ENCODE peak calls at places on chromosomes 12 and 14, in eight cellular contexts. V is amniotic stem cell; C is Calu3; U is activated CD8-positive, alpha-beta memory T cell treated with anti-CD3 and anti-CD28 coated beads for 1 hour; A is upper lobe of right lung; Y is A172; Q is amygdala; X is adrenal gland. N is an unnamed sample.

GRCh38 chr12:3251691-3252090 is 174.5 kb downstream of the TSPAN9 start:
- DNase-seq in V (no peak), C (no peak), U (no peak), A (no peak), Y (no peak), Q (no peak), X (no peak), N (no peak)

GRCh38 chr12:10636611-10637010 is 23.2 kb upstream of the MAGOHB start:
- DNase-seq in V (no peak), C (peak), U (no peak), A (no peak), Y (no peak), Q (no peak), X (no peak), N (no peak)

GRCh38 chr12:39505025-39505424 is 62.1 kb upstream of the KIF21A start:
- DNase-seq in V (no peak), C (peak), U (no peak), A (no peak), Y (peak), Q (no peak), X (no peak), N (no peak)

GRCh38 chr14:79862045-79862444 is 349.3 kb downstream of the DIO2 start:
- DNase-seq in V (no peak), C (no peak), U (no peak), A (no peak), Y (no peak), Q (no peak), X (no peak), N (no peak)

GRCh38 chr14:25836647-25837046 is 761.2 kb downstream of the NOVA1 start:
- DNase-seq in V (no peak), C (no peak), U (no peak), A (no peak), Y (no peak), Q (no peak), X (no peak), N (no peak)

GRCh38 chr12:66708704-66709443 is 30.0 kb upstream of the GRIP1 start:
- DNase-seq in V (no peak), C (no peak), U (no peak), A (no peak), Y (no peak), Q (no peak), X (no peak), N (no peak)

GRCh38 chr12:10354502-10354901 is 35.3 kb downstream of the KLRK1 start:
- DNase-seq in V (no peak), C (no peak), U (no peak), A (no peak), Y (no peak), Q (peak), X (no peak), N (no peak)

GRCh38 chr12:28708918-28709371 is 440.1 kb upstream of the FAR2 start:
- DNase-seq in V (peak), C (no peak), U (no peak), A (no peak), Y (peak), Q (no peak), X (no peak), N (no peak)

GRCh38 chr14:93332032-93332852 is 594 bp downstream of the BTBD7 start:
- DNase-seq in V (peak), C (peak), U (peak), A (peak), Y (no peak), Q (peak), X (peak), N (no peak)

GRCh38 chr14:29926701-29927595 is 699 bp downstream of the PRKD1 start:
- DNase-seq in V (no peak), C (peak), U (no peak), A (peak), Y (no peak), Q (peak), X (peak), N (no peak)

GRCh38 chr12:51866324-51866723 is 17.8 kb upstream of the FIGNL2 start:
- DNase-seq in V (no peak), C (no peak), U (no peak), A (no peak), Y (no peak), Q (no peak), X (no peak), N (no peak)

GRCh38 chr12:65720739-65721138 is 103.5 kb upstream of the HMGA2 start:
- DNase-seq in V (no peak), C (no peak), U (no peak), A (no peak), Y (no peak), Q (no peak), X (no peak), N (no peak)

GRCh38 chr14:79016828-79017505 is 846.8 kb downstream of the NRXN3 start:
- DNase-seq in V (no peak), C (no peak), U (no peak), A (no peak), Y (peak), Q (no peak), X (no peak), N (no peak)

GRCh38 chr14:68444449-68445168 is 348.3 kb downstream of the ZFP36L1 start:
- DNase-seq in V (no peak), C (peak), U (no peak), A (no peak), Y (peak), Q (no peak), X (peak), N (no peak)

GRCh38 chr12:76878045-76878898 is 547 bp downstream of the CSRP2 start:
- DNase-seq in V (no peak), C (peak), U (no peak), A (no peak), Y (peak), Q (no peak), X (no peak), N (no peak)

GRCh38 chr12:117243488-117243887 is 53.2 kb upstream of the FBXO21 start:
- DNase-seq in V (no peak), C (no peak), U (no peak), A (no peak), Y (no peak), Q (no peak), X (no peak), N (no peak)

GRCh38 chr14:24851837-24852236 is 198.1 kb downstream of the STXBP6 start:
- DNase-seq in V (no peak), C (no peak), U (no peak), A (no peak), Y (no peak), Q (no peak), X (no peak), N (no peak)

GRCh38 chr14:68473050-68473449 is 319.8 kb downstream of the ZFP36L1 start:
- DNase-seq in V (no peak), C (no peak), U (no peak), A (no peak), Y (no peak), Q (no peak), X (no peak), N (no peak)

GRCh38 chr12:104605685-104606084 is 148.9 kb downstream of the CHST11 start:
- DNase-seq in V (no peak), C (no peak), U (no peak), A (peak), Y (peak), Q (no peak), X (peak), N (no peak)

GRCh38 chr12:71503579-71504470 is 64.2 kb downstream of the LGR5 start:
- DNase-seq in V (no peak), C (no peak), U (no peak), A (no peak), Y (no peak), Q (no peak), X (no peak), N (no peak)

GRCh38 chr12:95212576-95212975 is 4.7 kb downstream of the FGD6 start:
- DNase-seq in V (no peak), C (no peak), U (no peak), A (no peak), Y (peak), Q (no peak), X (no peak), N (no peak)

GRCh38 chr12:94648578-94648977 is 1.8 kb downstream of the TMCC3 start:
- DNase-seq in V (no peak), C (no peak), U (no peak), A (no peak), Y (no peak), Q (no peak), X (no peak), N (no peak)

GRCh38 chr14:65237956-65238355 is 135.6 kb upstream of the MAX start:
- DNase-seq in V (no peak), C (peak), U (no peak), A (no peak), Y (peak), Q (no peak), X (no peak), N (no peak)

GRCh38 chr14:104973215-104974145 is 4.7 kb downstream of the AHNAK2 start:
- DNase-seq in V (peak), C (peak), U (no peak), A (peak), Y (peak), Q (peak), X (peak), N (no peak)

GRCh38 chr14:69260246-69260978 is 454 bp downstream of the GALNT16 start:
- DNase-seq in V (no peak), C (peak), U (no peak), A (no peak), Y (no peak), Q (no peak), X (no peak), N (no peak)